ENCODE peak calls at places on chromosomes 16 and 17, in seven cellular contexts. V, D, G, A, R, U and K are unnamed samples.

GRCh38 chr17:55845385-55845784 is 94.5 kb downstream of the PCTP start:
- DNase-seq in V (peak), D (no peak), G (peak), A (no peak), R (no peak), U (peak), K (peak)

GRCh38 chr16:11016524-11016988 is 72.2 kb downstream of the CLEC16A start:
- DNase-seq in V (peak), D (no peak), G (no peak), A (no peak), R (no peak), U (no peak), K (no peak)

GRCh38 chr16:67190041-67190440 is at the start of gene EXOC3L1:
- DNase-seq in V (no peak), D (no peak), G (no peak), A (no peak), R (no peak), U (no peak), K (no peak)

GRCh38 chr16:53827741-53828140 is 123.8 kb downstream of the FTO start:
- DNase-seq in V (no peak), D (no peak), G (peak), A (no peak), R (no peak), U (no peak), K (no peak)

GRCh38 chr17:1977583-1978395 is 47.3 kb downstream of the RTN4RL1 start:
- DNase-seq in V (peak), D (no peak), G (no peak), A (no peak), R (no peak), U (no peak), K (peak)

GRCh38 chr16:10579965-10580918 is at the start of gene EMP2:
- DNase-seq in V (no peak), D (no peak), G (peak), A (no peak), R (no peak), U (peak), K (no peak)

GRCh38 chr17:45371414-45372324 is 54.8 kb upstream of the MAP3K14 start:
- DNase-seq in V (peak), D (no peak), G (peak), A (no peak), R (peak), U (peak), K (peak)

GRCh38 chr17:80836971-80837481 is 154.6 kb upstream of the CHMP6 start:
- DNase-seq in V (no peak), D (no peak), G (no peak), A (no peak), R (no peak), U (no peak), K (no peak)

GRCh38 chr17:81976332-81977210 is 858 bp upstream of the ASPSCR1 start:
- DNase-seq in V (peak), D (no peak), G (no peak), A (no peak), R (peak), U (no peak), K (peak)

GRCh38 chr16:80507538-80507937 is 33.3 kb upstream of the DYNLRB2 start:
- DNase-seq in V (no peak), D (no peak), G (no peak), A (no peak), R (no peak), U (no peak), K (no peak)

GRCh38 chr17:9935408-9935807 is 30.3 kb upstream of the RCVRN start:
- DNase-seq in V (no peak), D (no peak), G (peak), A (no peak), R (no peak), U (no peak), K (no peak)

GRCh38 chr16:2121853-2122252 is 13.8 kb downstream of the PKD1 start:
- DNase-seq in V (no peak), D (no peak), G (peak), A (no peak), R (no peak), U (no peak), K (no peak)

GRCh38 chr17:8022358-8023038 is 16.4 kb upstream of the ALOX15B start:
- DNase-seq in V (no peak), D (no peak), G (no peak), A (no peak), R (no peak), U (no peak), K (no peak)

GRCh38 chr16:3488801-3489200 is 6.5 kb downstream of the C16orf90 start:
- DNase-seq in V (no peak), D (no peak), G (no peak), A (no peak), R (no peak), U (no peak), K (no peak)

GRCh38 chr17:80146121-80147034 is 550 bp downstream of the EIF4A3 start:
- DNase-seq in V (peak), D (no peak), G (peak), A (no peak), R (no peak), U (peak), K (no peak)

GRCh38 chr16:85888405-85889331 is 10.3 kb upstream of the IRF8 start:
- DNase-seq in V (peak), D (no peak), G (no peak), A (peak), R (peak), U (no peak), K (no peak)

GRCh38 chr16:27318399-27319256 is 4.9 kb downstream of the IL4R start:
- DNase-seq in V (peak), D (peak), G (peak), A (peak), R (peak), U (peak), K (peak)

GRCh38 chr17:42087736-42088705 is 10.3 kb downstream of the ZNF385C start:
- DNase-seq in V (no peak), D (no peak), G (peak), A (no peak), R (no peak), U (peak), K (no peak)

GRCh38 chr16:14284930-14285541 is 213.9 kb downstream of the MRTFB start:
- DNase-seq in V (peak), D (no peak), G (peak), A (peak), R (no peak), U (no peak), K (no peak)

GRCh38 chr16:51577621-51578303 is 426.7 kb upstream of the SALL1 start:
- DNase-seq in V (peak), D (no peak), G (no peak), A (no peak), R (no peak), U (no peak), K (no peak)

GRCh38 chr17:47239663-47240374 is 13.8 kb upstream of the ITGB3 start:
- DNase-seq in V (no peak), D (no peak), G (peak), A (no peak), R (no peak), U (peak), K (no peak)

GRCh38 chr17:80422276-80422675 is 7.3 kb downstream of the ENDOV start:
- DNase-seq in V (no peak), D (no peak), G (no peak), A (no peak), R (no peak), U (no peak), K (no peak)

GRCh38 chr17:81996757-81997441 is 19.5 kb downstream of the ASPSCR1 start:
- DNase-seq in V (no peak), D (no peak), G (no peak), A (no peak), R (no peak), U (no peak), K (no peak)